ENCODE peak calls at places on chromosomes 3 and 15, in five cellular contexts. X is H9, L is OCI-LY7, M is HCT116, E is neural progenitor cell. R is an unnamed sample.

GRCh38 chr15:32669870-32670623 is 28.5 kb downstream of the SCG5 start:
- DNase-seq in L (no peak), X (peak; percentile 58), M (no peak), E (peak; percentile 17), R (peak; percentile 43)

GRCh38 chr15:56016281-56016680 is 22.9 kb upstream of the NEDD4 start:
- DNase-seq in X (no peak), L (no peak), M (no peak), E (no peak), R (no peak)

GRCh38 chr3:127260416-127260815 is 27.4 kb downstream of the PRR20G start:
- DNase-seq in X (no peak), E (no peak), L (no peak), M (no peak), R (no peak)

GRCh38 chr3:15159501-15160136 is 46.4 kb upstream of the CAPN7 start:
- DNase-seq in X (no peak), L (no peak), M (no peak), E (no peak), R (no peak)

GRCh38 chr3:194035406-194036138 is 100.4 kb upstream of the HES1 start:
- DNase-seq in X (no peak), M (no peak), E (no peak), L (no peak), R (no peak)

GRCh38 chr3:71219744-71220638 is 363.5 kb downstream of the FOXP1 start:
- DNase-seq in E (no peak), M (no peak), X (no peak), L (no peak), R (no peak)

GRCh38 chr15:88487176-88487795 is 19.8 kb downstream of the MRPS11 start:
- DNase-seq in M (no peak), L (no peak), X (no peak), E (no peak), R (peak; percentile 34)

GRCh38 chr3:4688411-4688810 is 195.3 kb downstream of the ITPR1 start:
- DNase-seq in L (no peak), X (no peak), E (no peak), M (no peak), R (no peak)

GRCh38 chr3:16884084-16884747 is 539 bp upstream of the PLCL2 start:
- DNase-seq in E (peak; percentile 91), X (peak; percentile 83), M (no peak), L (peak; percentile 83), R (peak; percentile 55)

GRCh38 chr15:96058103-96058851 is 272.2 kb upstream of the NR2F2 start:
- DNase-seq in M (no peak), E (no peak), X (no peak), L (no peak), R (no peak)

GRCh38 chr3:105715372-105715771 is 153.4 kb downstream of the CBLB start:
- DNase-seq in M (no peak), L (no peak), E (no peak), X (no peak), R (peak; percentile 27)

GRCh38 chr3:8780279-8780678 is 10.9 kb upstream of the OXTR start:
- DNase-seq in L (no peak), M (no peak), E (no peak), X (no peak), R (no peak)

GRCh38 chr15:62981071-62981470 is 61.5 kb upstream of the TPM1 start:
- DNase-seq in M (no peak), X (no peak), E (no peak), L (no peak), R (no peak)

GRCh38 chr15:42100021-42100800 is 5.8 kb upstream of the PLA2G4D start:
- DNase-seq in E (no peak), M (no peak), X (no peak), L (no peak), R (peak; percentile 86)

GRCh38 chr3:9503283-9503682 is 50.3 kb downstream of the LHFPL4 start:
- DNase-seq in E (peak; percentile 88), L (peak; percentile 83), M (peak; percentile 71), X (peak; percentile 89), R (peak; percentile 86)

GRCh38 chr3:111963424-111963823 is 15.4 kb upstream of the ABHD10 start:
- DNase-seq in E (no peak), L (no peak), M (peak; percentile 62), X (no peak), R (peak; percentile 91)

GRCh38 chr3:24678441-24678865 is 183.8 kb upstream of the THRB start:
- DNase-seq in X (no peak), E (no peak), M (no peak), L (no peak), R (peak; percentile 93)

GRCh38 chr3:153094386-153094785 is 67.6 kb upstream of the RAP2B start:
- DNase-seq in L (no peak), E (no peak), X (no peak), M (no peak), R (no peak)

DNA sequence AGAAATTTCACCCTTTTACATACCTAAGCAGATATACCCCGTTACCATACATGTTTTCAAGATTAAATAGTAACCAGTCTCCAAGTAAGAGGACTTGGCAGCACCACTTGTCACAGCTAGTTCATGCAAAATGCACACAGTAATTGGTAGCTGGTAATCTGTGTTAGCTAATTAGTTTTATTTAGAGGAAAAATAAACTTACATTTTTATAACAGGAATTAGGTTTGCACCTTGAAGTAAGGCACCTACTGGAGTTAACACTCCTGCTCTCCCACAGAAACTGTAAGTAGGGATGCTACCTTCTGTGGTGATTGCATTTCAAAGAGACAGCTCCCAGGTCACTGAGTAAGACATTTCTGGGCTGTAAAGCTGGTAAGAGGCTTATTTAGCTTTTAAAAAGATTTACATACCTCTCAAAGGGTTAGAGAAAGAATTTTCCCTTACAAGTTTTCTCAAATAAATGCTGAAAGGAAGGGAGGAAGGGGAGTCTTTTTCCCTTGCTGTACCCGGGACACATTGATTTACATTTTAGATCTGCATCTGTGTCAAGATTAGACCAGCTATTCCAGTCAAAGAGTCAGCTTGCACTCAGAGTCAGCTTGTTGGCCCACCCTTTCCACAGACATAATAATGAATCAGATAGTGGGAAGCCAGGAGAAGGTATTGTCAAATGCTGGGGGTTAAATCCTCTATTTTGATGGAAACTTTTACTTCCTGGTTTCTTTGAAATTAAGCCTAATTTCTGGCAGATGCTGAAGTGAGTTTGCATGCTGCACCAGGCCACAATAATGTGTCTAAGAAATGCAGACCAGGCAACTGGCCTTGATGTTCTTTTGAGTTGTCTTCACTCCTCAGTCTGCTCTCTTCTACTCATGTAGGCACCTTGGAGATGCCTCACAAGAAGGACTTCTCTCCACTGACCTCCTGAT is 77.6 kb upstream of the CHD2 start:
- DNase-seq in M (no peak), L (no peak), X (no peak), E (peak; percentile 59), R (no peak)
- H2AFZ ChIP-seq in M (peak overlapping the region; percentile 83), L (peak overlapping the region; percentile 80), X (no peak overlapping the region), E (peak overlapping the region; percentile 48), R (peak overlapping the region; percentile 51)

GRCh38 chr3:150733936-150734794 is 28.8 kb downstream of the SIAH2 start:
- DNase-seq in L (no peak), M (no peak), E (no peak), X (no peak), R (no peak)

GRCh38 chr3:150736316-150736719 is 26.7 kb downstream of the SIAH2 start:
- DNase-seq in E (no peak), L (no peak), M (no peak), X (peak; percentile 65), R (no peak)

GRCh38 chr3:150729682-150730360 is 26.1 kb upstream of the ERICH6 start:
- DNase-seq in E (no peak), X (no peak), M (no peak), L (no peak), R (no peak)

GRCh38 chr3:150734795-150735119 is 28.2 kb downstream of the SIAH2 start:
- DNase-seq in E (no peak), L (no peak), M (no peak), X (no peak), R (no peak)

DNA sequence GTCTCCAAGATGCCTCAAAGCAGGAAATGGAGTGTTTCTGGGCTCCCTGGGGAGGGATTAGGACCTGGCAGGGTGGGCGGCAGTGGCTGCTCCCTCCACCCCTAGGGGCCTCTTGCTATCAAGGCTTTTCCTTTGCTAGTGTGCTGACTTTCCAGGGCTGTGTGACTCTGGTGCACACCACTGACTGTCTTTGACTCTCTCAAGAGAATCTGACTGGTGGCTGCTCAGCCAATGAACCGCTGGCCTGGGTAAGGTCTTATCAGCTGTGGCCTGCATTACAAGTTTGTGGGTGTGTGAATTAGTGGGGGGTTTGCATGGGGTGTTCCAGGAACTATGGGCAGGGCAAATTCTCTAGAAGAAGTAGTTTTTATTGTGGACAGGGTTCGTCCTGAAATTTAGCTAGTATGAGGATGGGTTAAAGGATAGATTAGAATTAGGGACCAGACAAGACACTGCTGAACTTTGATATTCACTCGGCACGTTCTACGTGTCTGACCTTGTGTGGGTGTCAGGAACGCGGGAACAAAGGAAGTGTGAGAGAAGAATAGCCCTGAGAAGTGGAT is 29.5 kb downstream of the SIAH2 start:
- DNase-seq in X (no peak), M (no peak), E (peak; percentile 34), L (no peak), R (no peak)
- H2AFZ ChIP-seq in X (no peak overlapping the region), M (no peak overlapping the region), E (no peak overlapping the region), L (no peak overlapping the region), R (no peak overlapping the region)

GRCh38 chr3:143307613-143308183 is 188.1 kb downstream of the CHST2 start:
- DNase-seq in E (no peak), M (no peak), X (no peak), L (no peak), R (peak; percentile 27)
- H2AFZ ChIP-seq in E (no peak overlapping the region), M (no peak overlapping the region), X (no peak overlapping the region), L (no peak overlapping the region), R (no peak overlapping the region)

DNA sequence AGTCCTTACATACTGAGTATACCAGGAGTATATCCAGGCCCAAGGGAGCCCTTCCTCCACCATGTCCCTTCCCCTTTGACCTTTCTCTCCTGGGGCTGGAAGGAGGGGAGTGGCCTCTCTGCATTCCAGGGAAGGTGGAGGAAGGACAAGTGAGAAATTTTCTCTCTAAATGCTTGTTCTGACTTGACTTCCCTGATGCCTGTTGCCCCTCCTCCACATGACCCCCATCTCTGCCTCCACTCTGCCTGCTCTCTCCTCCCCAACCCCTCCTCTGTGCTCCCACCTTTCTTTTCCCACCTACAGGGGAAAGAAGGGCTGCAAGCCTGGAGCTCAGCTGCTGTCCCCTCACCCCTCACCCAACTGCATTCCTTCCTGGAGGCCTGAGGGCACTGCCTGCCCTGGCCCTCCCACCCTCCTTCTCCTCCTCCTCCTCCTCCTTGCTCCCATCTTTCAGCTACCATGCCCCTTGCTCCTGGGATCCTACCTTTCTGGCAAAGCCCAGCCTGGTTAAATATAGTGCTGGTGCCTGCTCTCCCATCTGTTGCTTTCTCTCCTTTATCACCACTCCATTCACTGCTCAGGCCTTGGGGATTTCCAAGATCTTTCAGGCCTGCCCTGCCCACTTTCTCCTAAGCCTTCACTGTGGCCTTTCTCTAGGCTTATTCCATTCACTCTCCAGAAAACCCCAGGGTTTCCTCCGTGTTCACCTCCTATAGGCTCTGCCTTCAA is 8.5 kb upstream of the DAG1 start:
- DNase-seq in M (no peak), E (peak; percentile 65), L (no peak), X (peak; percentile 91), R (peak; percentile 57)
- H2AFZ ChIP-seq in M (no peak overlapping the region), E (peak overlapping the region; percentile 19), L (no peak overlapping the region), X (no peak overlapping the region), R (peak overlapping the region; percentile 51)

DNA sequence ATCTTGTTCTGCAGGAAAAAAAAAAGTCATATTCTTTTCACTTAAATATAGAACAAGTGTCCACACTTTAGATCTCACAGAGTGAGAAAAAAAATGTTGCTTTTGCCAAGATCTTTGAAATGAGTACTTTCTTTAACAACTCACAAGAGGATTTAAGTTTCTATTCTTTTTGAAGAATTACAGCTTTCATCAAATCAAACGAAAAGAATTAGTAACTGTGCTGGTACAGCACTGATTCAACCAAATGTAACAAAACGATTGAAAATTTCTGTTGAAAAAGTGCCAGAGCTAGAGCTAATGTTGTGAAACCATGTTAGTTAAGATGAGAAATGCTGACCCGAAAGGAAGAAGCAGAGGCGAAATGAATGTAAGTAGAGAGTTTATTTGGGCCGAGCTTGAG is 300.2 kb downstream of the GABRB3 start:
- DNase-seq in L (no peak), E (no peak), M (no peak), X (no peak), R (no peak)
- H2AFZ ChIP-seq in L (no peak overlapping the region), E (peak overlapping the region; percentile 32), M (no peak overlapping the region), X (no peak overlapping the region), R (no peak overlapping the region)

R was measured in PC-3.